ENCODE peak calls at places on chromosomes 1 and 21, in five cellular contexts. S, D, A, B and J are unnamed samples. For H4K20me1, the result is how much of the 10 kb centered on the place peaks cover.

GRCh38 chr1:171852273-171852672 is 11.0 kb downstream of the DNM3 start:
- DNase-seq in S (no peak), D (no peak), A (no peak), B (no peak), J (no peak)

GRCh38 chr1:115067460-115067859 is 21.8 kb downstream of the TSPAN2 start:
- DNase-seq in S (no peak), D (no peak), A (no peak), B (no peak), J (no peak)

GRCh38 chr1:156471496-156472490 is 28.8 kb downstream of the MEF2D start:
- DNase-seq in S (no peak), D (no peak), A (peak), B (no peak), J (no peak)

GRCh38 chr1:81329061-81329460 is 471.7 kb upstream of the ADGRL2 start:
- DNase-seq in S (no peak), D (no peak), A (no peak), B (no peak), J (no peak)

GRCh38 chr1:3015744-3016143 is 5.5 kb upstream of the ACTRT2 start:
- DNase-seq in S (no peak), D (no peak), A (no peak), B (no peak), J (no peak)

GRCh38 chr1:66940968-66941367 is 16.2 kb downstream of the MIER1 start:
- DNase-seq in S (no peak), D (no peak), A (peak), B (no peak), J (no peak)

GRCh38 chr1:84078108-84078823 is 65.8 kb upstream of the PRKACB start:
- DNase-seq in S (no peak), D (no peak), A (peak), B (no peak), J (peak)

GRCh38 chr1:216535059-216535458 is 111.8 kb upstream of the USH2A start:
- DNase-seq in S (no peak), D (no peak), A (no peak), B (no peak), J (no peak)

GRCh38 chr1:18901952-18902522 is 318 bp downstream of the ALDH4A1 start:
- DNase-seq in S (no peak), D (no peak), A (no peak), B (no peak), J (peak)

DNA sequence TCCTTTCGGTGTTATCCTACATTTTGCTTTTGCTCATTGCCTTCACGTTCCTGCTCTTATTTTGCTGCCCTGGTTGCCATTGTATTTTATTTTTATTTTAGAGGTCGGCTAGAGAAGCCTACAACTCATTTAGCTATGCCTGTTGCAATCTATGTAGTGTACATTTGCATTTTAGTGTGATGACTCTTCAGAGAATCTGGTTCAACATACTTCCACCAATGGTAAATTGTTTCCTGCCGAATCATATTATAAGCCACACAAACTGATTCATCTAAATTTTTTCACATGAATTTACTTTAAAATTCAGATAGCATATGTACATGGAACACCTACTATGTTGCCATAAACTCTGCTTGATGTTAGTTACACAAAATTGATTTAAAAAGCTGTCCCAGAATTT is 1596.9 kb downstream of the PLA2G4A start:
- DNase-seq in S (no peak), D (no peak), A (no peak), B (no peak), J (no peak)
- TF ChIP-seq EZH2phosphoT487 in S (no peak), D (no peak), A (no peak), B (no peak), J (no peak)

GRCh38 chr1:31759266-31760023 is 4.7 kb downstream of the ADGRB2 start:
- DNase-seq in S (no peak), D (peak), A (peak), B (no peak), J (no peak)
- TF ChIP-seq CTCF in S (no peak), D (peak), A (no peak), B (no peak), J (no peak)

DNA sequence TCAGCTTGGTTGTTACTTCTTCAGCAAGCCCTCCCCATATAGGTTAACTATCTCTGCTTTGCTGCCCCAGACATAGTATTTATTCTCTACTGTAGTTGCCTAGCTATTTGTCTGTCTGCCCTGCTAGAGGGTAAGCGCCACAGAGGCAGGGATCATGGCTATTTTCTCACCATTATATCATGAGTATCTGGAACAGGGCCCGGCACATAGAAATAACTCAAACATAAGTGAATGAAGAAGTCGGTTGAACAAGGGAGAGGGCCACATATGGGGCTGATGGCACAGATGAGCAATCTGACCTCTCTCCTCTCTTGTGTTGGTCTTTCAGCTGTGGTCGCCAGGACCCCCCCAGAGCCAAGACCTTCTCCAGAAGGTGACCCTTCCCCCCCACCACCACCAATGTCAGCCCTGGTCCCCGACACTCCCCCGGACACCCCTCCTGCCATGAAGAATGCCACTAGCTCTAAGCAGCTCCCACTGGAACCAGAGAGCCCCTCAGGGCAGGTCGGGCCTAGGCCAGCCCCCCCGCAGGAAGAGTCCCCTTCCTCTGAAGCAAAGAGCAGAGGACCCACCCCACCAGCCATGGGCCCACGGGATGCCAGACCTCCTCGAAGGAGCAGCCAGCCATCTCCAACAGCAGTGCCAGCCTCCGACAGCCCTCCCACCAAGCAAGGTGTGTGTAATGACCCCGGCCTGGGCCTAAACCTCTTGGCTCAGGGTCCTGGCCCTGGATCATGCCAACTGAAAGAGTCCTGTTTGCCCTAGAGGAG is 14.9 kb downstream of the MAP7D1 start:
- DNase-seq in S (no peak), D (peak), A (no peak), B (no peak), J (no peak)
- H4K20me1 ChIP-seq in S (under half), D (half or more), A (under half), B (under half), J (under half)

GRCh38 chr1:20078711-20079110 is 8.7 kb downstream of the PLA2G5 start:
- DNase-seq in S (no peak), D (no peak), A (no peak), B (no peak), J (no peak)
- TF ChIP-seq EZH2phosphoT487 in S (no peak), D (no peak), A (no peak), B (no peak), J (no peak)

DNA sequence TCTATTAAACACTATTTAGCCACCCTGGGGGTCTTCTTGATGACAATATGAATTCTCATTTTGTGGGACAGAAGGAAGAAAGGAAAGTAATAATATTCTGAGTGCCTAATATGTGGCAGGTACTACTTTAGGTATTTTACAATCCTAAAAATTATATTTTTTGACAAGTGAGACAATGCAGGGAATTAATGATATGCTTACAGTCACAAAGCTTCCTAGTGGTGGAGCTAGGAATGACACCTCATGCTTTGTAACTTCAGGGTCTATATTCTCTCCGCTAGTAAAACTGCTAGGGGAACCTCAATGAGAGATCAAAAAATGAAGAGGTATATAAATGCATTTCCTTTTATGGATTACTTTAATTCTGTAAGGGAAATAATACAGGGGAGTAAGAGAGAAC is 44.3 kb downstream of the TPR start:
- DNase-seq in S (peak), D (no peak), A (no peak), B (no peak), J (no peak)
- TF ChIP-seq CTCF in S (peak), D (peak), A (peak), B (peak), J (peak)

GRCh38 chr21:45115141-45115540 is 40.8 kb downstream of the ADARB1 start:
- DNase-seq in S (no peak), D (no peak), A (no peak), B (no peak), J (no peak)
- H4K20me1 ChIP-seq in S (under half), D (under half), A (under half), B (under half), J (under half)

GRCh38 chr1:8217011-8217711 is 100.8 kb upstream of the SLC45A1 start:
- DNase-seq in S (no peak), D (peak), A (peak), B (no peak), J (no peak)

GRCh38 chr1:8217809-8218208 is 100.1 kb upstream of the SLC45A1 start:
- DNase-seq in S (no peak), D (no peak), A (no peak), B (no peak), J (no peak)

GRCh38 chr1:8216005-8216404 is 101.9 kb upstream of the SLC45A1 start:
- DNase-seq in S (no peak), D (no peak), A (no peak), B (no peak), J (no peak)

GRCh38 chr1:8219530-8219929 is 98.4 kb upstream of the SLC45A1 start:
- DNase-seq in S (no peak), D (no peak), A (no peak), B (no peak), J (no peak)

DNA sequence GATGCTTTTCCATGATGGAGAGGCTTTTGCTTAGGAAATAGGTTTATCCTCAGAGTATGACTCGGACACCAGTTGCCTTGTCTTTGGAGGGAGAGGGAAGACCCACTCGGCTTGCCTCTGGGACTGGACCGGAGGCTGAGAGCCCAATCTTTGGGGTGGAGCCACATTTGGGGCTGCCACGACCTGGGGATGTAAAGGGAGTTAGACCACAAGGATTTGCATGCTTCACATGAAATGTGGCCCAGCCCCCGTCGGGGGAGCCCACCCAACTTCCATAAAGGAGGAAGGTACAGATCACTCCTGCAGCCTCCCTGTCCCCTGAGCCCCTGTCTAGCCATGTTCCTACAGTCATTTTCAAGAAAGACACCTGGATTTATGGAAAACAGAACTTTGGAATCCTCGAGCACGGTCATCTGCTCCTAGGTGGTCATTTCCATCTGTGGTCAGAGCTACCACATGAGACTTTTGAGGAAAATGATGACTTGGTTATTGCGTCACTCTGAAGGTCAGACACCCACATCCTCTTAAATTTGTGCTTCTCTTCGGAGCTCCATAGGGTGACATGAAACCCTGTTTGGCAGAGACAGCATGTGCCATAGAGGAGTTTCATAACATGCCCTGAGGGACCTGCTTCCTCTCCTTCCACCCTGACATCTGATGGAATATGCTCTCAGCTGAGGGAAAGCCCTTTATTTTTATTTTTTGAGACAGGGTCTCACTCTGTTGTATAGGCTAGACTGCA is 99.4 kb upstream of the SLC45A1 start:
- DNase-seq in S (no peak), D (no peak), A (no peak), B (no peak), J (no peak)
- TF ChIP-seq EZH2phosphoT487 in S (no peak), D (no peak), A (no peak), B (no peak), J (no peak)

DNA sequence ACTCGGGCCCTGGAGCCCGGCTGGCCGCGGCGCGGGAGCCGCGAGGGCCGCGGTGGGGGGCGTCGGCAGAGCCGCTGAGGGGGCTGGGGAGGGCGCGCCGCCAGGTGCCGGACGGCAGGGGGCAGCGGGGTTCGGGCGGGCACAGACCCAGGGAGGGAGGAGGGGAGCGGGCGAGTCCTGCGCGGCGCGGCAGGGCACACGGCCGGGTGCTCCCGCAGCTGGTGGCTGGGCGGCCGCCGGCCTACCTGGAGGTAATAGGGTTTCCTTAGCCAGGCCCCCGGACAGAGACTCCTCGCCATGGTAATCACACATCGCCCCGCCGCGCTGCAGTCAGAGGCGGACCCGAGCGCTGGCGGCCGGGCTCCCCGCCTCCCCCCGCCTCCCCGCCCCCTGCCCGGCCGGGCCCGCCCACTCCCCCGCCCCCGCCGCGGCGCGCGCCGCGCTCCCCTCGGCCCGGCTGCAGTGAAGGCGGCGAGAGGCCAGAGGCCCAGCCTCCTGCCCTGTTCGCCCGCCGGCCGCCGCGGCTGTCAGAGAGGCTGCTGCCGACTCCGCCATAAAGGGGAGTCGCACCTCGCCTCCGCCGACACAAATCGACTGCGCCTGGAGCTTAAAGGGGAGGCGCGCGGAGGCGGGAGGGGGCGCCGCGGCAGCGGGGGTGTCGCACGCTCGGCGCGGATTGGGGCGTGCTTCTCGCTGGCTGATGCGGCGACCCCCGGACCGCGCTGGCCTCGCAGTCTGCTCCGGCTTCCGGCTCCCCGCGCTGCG is at the start of gene DIPK1A:
- DNase-seq in S (peak), D (peak), A (peak), B (peak), J (peak)
- TF ChIP-seq CTCF in S (no peak), D (no peak), A (no peak), B (no peak), J (no peak)

DNA sequence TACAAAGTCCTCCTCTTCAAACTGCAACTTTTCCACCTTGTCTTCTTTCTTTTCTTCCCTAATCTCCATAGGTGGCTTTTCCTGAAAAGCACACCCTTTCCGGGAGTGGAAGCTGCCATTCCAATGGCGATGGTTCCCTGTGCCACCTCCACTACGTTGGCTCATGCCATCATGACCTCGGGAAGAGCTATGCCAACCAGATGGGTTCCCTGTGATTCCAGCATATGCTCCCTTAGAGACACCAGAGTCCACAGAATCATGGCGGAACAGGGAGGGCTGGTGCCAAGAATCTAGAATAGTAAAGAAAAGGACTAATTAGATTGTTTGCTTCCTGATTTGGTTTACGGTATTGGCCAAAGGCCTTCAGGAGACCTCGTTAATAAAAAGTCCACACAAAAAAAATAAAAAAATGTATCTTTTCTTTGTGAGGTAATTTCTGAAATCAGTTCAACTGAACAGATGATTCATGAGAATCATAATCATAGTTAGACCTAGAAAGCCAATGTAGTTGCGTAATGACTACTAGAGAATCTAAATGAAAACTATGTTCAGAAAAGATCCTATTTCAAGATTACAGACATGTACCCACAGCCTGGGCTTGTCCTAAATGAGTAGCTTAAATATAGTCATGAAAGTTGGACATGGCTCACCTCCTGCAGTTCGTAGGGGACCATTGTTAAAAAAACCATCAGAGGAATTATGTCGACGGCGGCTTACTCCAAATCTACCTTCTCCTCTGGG is 30.9 kb upstream of the CCDC17 start:
- DNase-seq in S (no peak), D (no peak), A (no peak), B (no peak), J (no peak)
- H4K20me1 ChIP-seq in S (under half), D (under half), A (under half), B (under half), J (under half)